ENCODE peak calls at places on chromosomes 11 and 22, in four cellular contexts. One of them, this sample, is unnamed.

GRCh38 chr11:119586181-119586580 is 142.8 kb downstream of the NECTIN1 start:
- DNase-seq in PC-9: no peak
- DNase-seq in effector memory CD4-positive, alpha-beta T cell: no peak
- DNase-seq in tibial nerve: no peak
- DNase-seq in this sample: no peak

GRCh38 chr11:71101606-71102005 is 150.8 kb downstream of the SHANK2 start:
- DNase-seq in PC-9: no peak
- DNase-seq in effector memory CD4-positive, alpha-beta T cell: no peak
- DNase-seq in tibial nerve: no peak
- DNase-seq in this sample: no peak

GRCh38 chr11:118275184-118275583 is 11.1 kb upstream of the MPZL2 start:
- DNase-seq in PC-9: peak
- DNase-seq in effector memory CD4-positive, alpha-beta T cell: no peak
- DNase-seq in tibial nerve: no peak
- DNase-seq in this sample: no peak

GRCh38 chr11:65814131-65814959 is 19.4 kb upstream of the SNX32 start:
- DNase-seq in PC-9: no peak
- DNase-seq in effector memory CD4-positive, alpha-beta T cell: no peak
- DNase-seq in tibial nerve: no peak
- DNase-seq in this sample: no peak

GRCh38 chr11:118476676-118477075 is 40.4 kb downstream of the KMT2A start:
- DNase-seq in PC-9: no peak
- DNase-seq in effector memory CD4-positive, alpha-beta T cell: no peak
- DNase-seq in tibial nerve: no peak
- DNase-seq in this sample: no peak

GRCh38 chr11:68282141-68282860 is 10.5 kb upstream of the C11orf24 start:
- DNase-seq in PC-9: no peak
- DNase-seq in effector memory CD4-positive, alpha-beta T cell: no peak
- DNase-seq in tibial nerve: no peak
- DNase-seq in this sample: no peak

GRCh38 chr22:45554040-45554406 is 51.3 kb downstream of the FBLN1 start:
- DNase-seq in PC-9: no peak
- DNase-seq in effector memory CD4-positive, alpha-beta T cell: no peak
- DNase-seq in tibial nerve: no peak
- DNase-seq in this sample: no peak

GRCh38 chr11:737366-737765 is 9.9 kb upstream of the TALDO1 start:
- DNase-seq in PC-9: no peak
- DNase-seq in effector memory CD4-positive, alpha-beta T cell: no peak
- DNase-seq in tibial nerve: no peak
- DNase-seq in this sample: no peak

GRCh38 chr11:2927851-2928604 is 1.2 kb downstream of the PHLDA2 start:
- DNase-seq in PC-9: peak
- DNase-seq in effector memory CD4-positive, alpha-beta T cell: no peak
- DNase-seq in tibial nerve: no peak
- DNase-seq in this sample: peak

GRCh38 chr11:116373545-116373944 is 399.2 kb downstream of the BUD13 start:
- DNase-seq in PC-9: no peak
- DNase-seq in effector memory CD4-positive, alpha-beta T cell: no peak
- DNase-seq in tibial nerve: no peak
- DNase-seq in this sample: no peak

GRCh38 chr11:101438126-101438525 is 145.7 kb downstream of the TRPC6 start:
- DNase-seq in PC-9: no peak
- DNase-seq in effector memory CD4-positive, alpha-beta T cell: no peak
- DNase-seq in tibial nerve: no peak
- DNase-seq in this sample: no peak

GRCh38 chr11:1231396-1232327 is 8.8 kb downstream of the MUC5B start:
- DNase-seq in PC-9: no peak
- DNase-seq in effector memory CD4-positive, alpha-beta T cell: no peak
- DNase-seq in tibial nerve: no peak
- DNase-seq in this sample: no peak

GRCh38 chr11:61068581-61068980 is 33.7 kb upstream of the CD5 start:
- DNase-seq in PC-9: no peak
- DNase-seq in effector memory CD4-positive, alpha-beta T cell: no peak
- DNase-seq in tibial nerve: no peak
- DNase-seq in this sample: no peak

GRCh38 chr11:113475160-113475761 is at the start of gene DRD2:
- DNase-seq in PC-9: no peak
- DNase-seq in effector memory CD4-positive, alpha-beta T cell: no peak
- DNase-seq in tibial nerve: no peak
- DNase-seq in this sample: no peak

GRCh38 chr11:43690929-43691328 is 10.4 kb downstream of the HSD17B12 start:
- DNase-seq in PC-9: no peak
- DNase-seq in effector memory CD4-positive, alpha-beta T cell: no peak
- DNase-seq in tibial nerve: no peak
- DNase-seq in this sample: no peak

GRCh38 chr11:43686207-43686606 is 5.7 kb downstream of the HSD17B12 start:
- DNase-seq in PC-9: no peak
- DNase-seq in effector memory CD4-positive, alpha-beta T cell: no peak
- DNase-seq in tibial nerve: no peak
- DNase-seq in this sample: no peak

GRCh38 chr11:43689167-43689566 is 8.6 kb downstream of the HSD17B12 start:
- DNase-seq in PC-9: no peak
- DNase-seq in effector memory CD4-positive, alpha-beta T cell: no peak
- DNase-seq in tibial nerve: no peak
- DNase-seq in this sample: no peak

GRCh38 chr11:43685483-43685882 is 4.9 kb downstream of the HSD17B12 start:
- DNase-seq in PC-9: no peak
- DNase-seq in effector memory CD4-positive, alpha-beta T cell: no peak
- DNase-seq in tibial nerve: no peak
- DNase-seq in this sample: no peak

DNA sequence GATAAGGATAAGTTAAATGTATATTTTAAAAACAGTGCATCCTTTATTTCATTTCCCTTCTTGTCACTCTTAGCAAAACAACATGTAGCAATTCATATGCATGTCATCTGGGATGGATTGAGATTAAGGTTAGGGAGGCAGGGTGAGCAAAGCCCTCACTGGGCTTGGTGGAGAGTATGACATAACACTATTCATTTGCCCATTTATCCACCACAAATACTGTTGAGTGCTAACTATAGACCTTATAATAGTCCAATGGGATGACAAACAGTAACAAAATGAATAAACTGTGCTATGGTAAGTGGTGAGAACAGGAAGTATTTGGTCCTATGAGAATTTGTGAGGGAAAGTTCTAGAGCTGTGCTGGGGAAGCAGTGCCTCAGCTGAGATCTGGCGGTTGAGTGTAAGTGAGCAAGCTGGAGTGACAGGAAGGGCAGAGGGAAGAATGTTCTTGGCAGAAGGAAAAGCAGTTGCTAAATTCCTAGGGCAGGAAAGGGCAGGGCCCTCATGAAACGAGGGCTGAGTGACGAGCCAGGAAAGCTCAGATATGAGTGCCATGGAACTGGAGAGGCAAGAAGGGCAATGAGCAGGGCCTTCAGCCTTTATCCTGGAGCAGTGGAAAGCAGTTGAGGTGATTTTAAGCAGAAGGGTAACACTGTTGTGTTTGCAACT is 6.7 kb downstream of the HSD17B12 start:
- DNase-seq in PC-9: no peak
- DNase-seq in effector memory CD4-positive, alpha-beta T cell: no peak
- DNase-seq in tibial nerve: no peak
- DNase-seq in this sample: no peak
- H3K4me3 ChIP-seq in PC-9: no peak
- H3K4me3 ChIP-seq in effector memory CD4-positive, alpha-beta T cell: no peak
- H3K4me3 ChIP-seq in tibial nerve: no peak
- H3K4me3 ChIP-seq in this sample: no peak

GRCh38 chr22:31179345-31179744 is 19.4 kb downstream of the RNF185 start:
- DNase-seq in PC-9: peak
- DNase-seq in effector memory CD4-positive, alpha-beta T cell: no peak
- DNase-seq in tibial nerve: no peak
- DNase-seq in this sample: peak
- H3K27ac ChIP-seq in PC-9: no peak
- H3K27ac ChIP-seq in effector memory CD4-positive, alpha-beta T cell: no peak
- H3K27ac ChIP-seq in tibial nerve: no peak
- H3K27ac ChIP-seq in this sample: peak

DNA sequence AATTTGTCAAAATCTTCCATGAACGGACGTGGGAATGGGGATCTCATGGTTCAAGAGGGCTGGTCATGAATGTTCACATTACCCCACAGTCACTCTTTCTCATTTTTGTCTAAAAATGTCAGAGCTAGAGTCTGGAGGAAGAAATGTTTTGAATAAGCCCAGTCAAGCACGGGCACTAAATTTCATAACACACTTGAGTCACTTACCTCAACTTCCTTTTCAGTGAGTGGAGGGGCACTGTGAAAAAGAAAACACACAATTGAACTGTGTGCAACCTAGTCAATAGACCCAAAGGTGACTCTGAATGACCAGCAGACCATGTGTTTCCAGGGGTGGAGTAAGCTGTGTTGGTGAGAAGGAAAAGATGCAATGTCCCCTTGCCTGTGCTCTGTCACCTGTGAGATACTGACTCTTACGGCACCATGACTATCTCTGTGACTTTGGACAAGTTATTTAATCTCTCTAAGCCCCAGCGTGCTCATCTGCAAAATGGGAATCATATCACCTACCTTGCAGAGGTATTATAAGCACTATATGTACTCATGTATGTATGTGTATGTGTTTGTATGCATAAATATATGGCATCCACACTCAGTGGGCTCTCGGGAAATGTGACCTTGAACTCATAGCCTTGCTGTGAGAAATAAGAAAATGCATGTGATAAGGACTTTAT is 38.2 kb upstream of the LYVE1 start:
- DNase-seq in PC-9: no peak
- DNase-seq in effector memory CD4-positive, alpha-beta T cell: no peak
- DNase-seq in tibial nerve: no peak
- DNase-seq in this sample: no peak
- H3K4me3 ChIP-seq in PC-9: no peak
- H3K4me3 ChIP-seq in effector memory CD4-positive, alpha-beta T cell: no peak
- H3K4me3 ChIP-seq in tibial nerve: no peak
- H3K4me3 ChIP-seq in this sample: no peak

DNA sequence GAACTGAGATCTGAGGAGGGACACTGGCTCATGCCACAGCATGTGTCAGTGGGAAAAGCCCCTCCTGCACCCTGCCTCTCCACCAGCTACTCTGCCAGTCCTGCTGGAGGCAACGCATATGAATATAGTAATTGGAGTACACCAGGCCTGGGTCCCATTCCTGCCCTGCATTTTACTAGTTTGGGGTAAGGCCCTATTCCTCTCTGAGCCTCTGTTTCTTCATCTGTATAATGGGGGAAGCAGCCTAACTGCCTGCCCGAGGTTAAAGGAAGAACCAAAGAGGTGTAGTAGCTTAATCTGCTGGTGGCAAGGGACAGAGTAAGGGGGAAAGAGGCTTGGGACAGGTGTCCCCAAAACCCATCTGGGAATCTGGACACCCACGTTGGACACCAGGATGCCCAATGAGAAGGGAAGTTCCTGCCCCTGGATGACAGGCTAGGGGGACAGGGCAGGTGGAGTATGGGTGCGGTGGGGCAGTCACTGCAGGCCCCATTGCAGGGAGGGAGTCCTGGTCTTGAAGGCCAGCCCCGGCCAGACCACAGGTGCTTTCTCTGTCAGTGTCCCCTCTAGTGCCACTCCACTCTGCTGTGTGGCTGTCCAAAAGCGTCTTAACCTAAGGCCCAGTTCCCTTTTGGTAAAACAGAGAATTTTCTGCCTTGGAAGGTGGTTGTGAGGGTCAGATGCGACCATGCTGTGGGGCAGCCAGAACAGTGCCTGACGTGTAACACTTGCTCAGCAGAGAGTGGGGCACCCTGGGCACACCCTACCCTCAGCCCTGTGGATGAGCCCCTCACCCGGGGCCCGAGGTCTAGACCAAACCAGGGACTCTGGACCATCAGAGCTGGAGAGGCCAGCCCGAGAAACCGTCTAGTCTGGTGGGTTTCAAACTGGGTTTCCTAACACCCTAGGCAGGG is 11.5 kb downstream of the TSKU start:
- DNase-seq in PC-9: no peak
- DNase-seq in effector memory CD4-positive, alpha-beta T cell: no peak
- DNase-seq in tibial nerve: no peak
- DNase-seq in this sample: no peak
- H3K27ac ChIP-seq in PC-9: peak
- H3K27ac ChIP-seq in effector memory CD4-positive, alpha-beta T cell: no peak
- H3K27ac ChIP-seq in tibial nerve: no peak
- H3K27ac ChIP-seq in this sample: no peak

This sample was measured in SJSA1.